ENCODE peak calls at places on chromosomes 2 and 18, in eight cellular contexts. Y, O, D, T, R, S, H and Z are unnamed samples.

GRCh38 chr18:48122376-48122775 is 191.9 kb upstream of the SMAD2 start:
- DNase-seq in O (no peak), Y (no peak), D (no peak), R (peak; percentile 9), H (no peak), S (no peak), T (no peak), Z (no peak)

GRCh38 chr2:84757648-84758047 is 123.2 kb downstream of the TRABD2A start:
- DNase-seq in D (no peak), Y (no peak), T (no peak), S (no peak), H (no peak), O (no peak), R (no peak), Z (no peak)

GRCh38 chr2:160736629-160737028 is 243.0 kb upstream of the RBMS1 start:
- DNase-seq in O (peak; percentile 81), H (no peak), Y (no peak), D (no peak), R (no peak), T (peak; percentile 60), S (no peak), Z (no peak)

GRCh38 chr2:240999001-240999791 is 778 bp downstream of the SNED1 start:
- DNase-seq in S (no peak), D (no peak), H (no peak), Y (no peak), O (no peak), R (no peak), T (no peak), Z (no peak)

GRCh38 chr2:176652300-176653182 is 383.3 kb downstream of the MTX2 start:
- DNase-seq in Y (peak; percentile 76), T (peak; percentile 72), S (no peak), R (peak; percentile 69), H (peak; percentile 31), O (peak; percentile 77), D (peak; percentile 92), Z (peak; percentile 82)

GRCh38 chr18:49070552-49070951 is 119.8 kb upstream of the SMAD7 start:
- DNase-seq in O (no peak), S (no peak), R (no peak), H (no peak), Y (no peak), T (no peak), D (no peak), Z (no peak)

GRCh38 chr18:7626175-7626921 is 59.2 kb downstream of the PTPRM start:
- DNase-seq in S (no peak), T (no peak), H (no peak), Y (no peak), R (no peak), O (no peak), D (no peak), Z (no peak)

GRCh38 chr2:20419007-20419576 is 27.8 kb upstream of the RHOB start:
- DNase-seq in T (no peak), R (no peak), D (no peak), H (no peak), S (no peak), Y (peak; percentile 61), O (peak; percentile 20), Z (no peak)

GRCh38 chr2:171150694-171151285 is 9.9 kb downstream of the TLK1 start:
- DNase-seq in S (no peak), Y (no peak), D (no peak), R (no peak), H (no peak), T (no peak), O (no peak), Z (no peak)